ENCODE peak calls at places on chromosomes 13 and 19, in six cellular contexts. Y is left colon, B is T follicular helper cell, T is nephron progenitor cell, P is testis, A is heart right ventricle. C is an unnamed sample.

GRCh38 chr13:33174491-33174890 is 111.1 kb downstream of the STARD13 start:
- DNase-seq in B (no peak), A (no peak), T (no peak), P (no peak), Y (no peak), C (no peak)

GRCh38 chr13:110137677-110138008 is 169.3 kb downstream of the COL4A1 start:
- DNase-seq in Y (peak), B (no peak), T (peak), A (peak), P (peak), C (peak)

GRCh38 chr13:97249797-97250495 is 27.8 kb downstream of the MBNL2 start:
- DNase-seq in Y (no peak), P (no peak), T (no peak), A (no peak), B (no peak), C (no peak)

GRCh38 chr19:28980236-28980868 is 232.6 kb downstream of the UQCRFS1 start:
- DNase-seq in T (no peak), A (no peak), P (no peak), B (no peak), Y (no peak), C (peak)

GRCh38 chr13:44243198-44243852 is 130.3 kb upstream of the SERP2 start:
- DNase-seq in A (peak), T (peak), B (no peak), P (no peak), Y (no peak), C (peak)

GRCh38 chr13:98022210-98022609 is 68.7 kb downstream of the IPO5 start:
- DNase-seq in Y (no peak), P (peak), A (peak), T (no peak), B (no peak), C (peak)

GRCh38 chr13:106349080-106349841 is 186.2 kb downstream of the EFNB2 start:
- DNase-seq in B (no peak), A (peak), T (peak), P (peak), Y (peak), C (peak)

GRCh38 chr13:112723771-112724170 is 33.9 kb downstream of the ATP11A start:
- DNase-seq in Y (no peak), A (no peak), P (no peak), T (no peak), B (no peak), C (no peak)

GRCh38 chr19:12000152-12000981 is 35.1 kb downstream of the ZNF433 start:
- DNase-seq in P (no peak), T (no peak), Y (no peak), B (no peak), A (no peak), C (no peak)

GRCh38 chr13:111204438-111205177 is 89.5 kb downstream of the ARHGEF7 start:
- DNase-seq in B (no peak), P (no peak), Y (no peak), T (peak), A (no peak), C (no peak)

GRCh38 chr13:112818698-112819045 is 128.8 kb downstream of the ATP11A start:
- DNase-seq in A (no peak), T (no peak), P (no peak), B (no peak), Y (no peak), C (no peak)

GRCh38 chr19:40716031-40716654 is 543 bp downstream of the COQ8B start:
- DNase-seq in P (no peak), Y (peak), A (no peak), B (peak), T (no peak), C (no peak)

GRCh38 chr19:14775855-14776254 is 2.5 kb downstream of the ADGRE2 start:
- DNase-seq in P (no peak), T (no peak), B (no peak), Y (no peak), A (no peak), C (no peak)

GRCh38 chr13:23868521-23868920 is 20.7 kb downstream of the MIPEP start:
- DNase-seq in Y (no peak), A (no peak), B (no peak), T (no peak), P (no peak), C (no peak)

GRCh38 chr13:43596924-43597598 is 189.7 kb downstream of the ENOX1 start:
- DNase-seq in Y (no peak), T (no peak), P (no peak), A (no peak), B (no peak), C (no peak)

GRCh38 chr13:44768233-44768632 is 192.1 kb upstream of the TSC22D1 start:
- DNase-seq in T (no peak), B (no peak), P (no peak), A (no peak), Y (no peak), C (no peak)

GRCh38 chr13:77599351-77599750 is 63.8 kb downstream of the SCEL start:
- DNase-seq in B (no peak), Y (no peak), T (no peak), A (no peak), P (no peak), C (no peak)

GRCh38 chr13:29923554-29924481 is 73.4 kb upstream of the UBL3 start:
- DNase-seq in A (peak), T (no peak), P (peak), Y (peak), B (peak), C (peak)

GRCh38 chr13:99320693-99321481 is 13.7 kb upstream of the GPR183 start:
- DNase-seq in B (peak), T (no peak), A (no peak), Y (no peak), P (no peak), C (peak)

GRCh38 chr19:2770055-2771013 is 12.7 kb downstream of the SGTA start:
- DNase-seq in T (no peak), Y (peak), B (no peak), P (peak), A (peak), C (peak)

GRCh38 chr19:58091251-58091995 is 6.6 kb downstream of the ZSCAN18 start:
- DNase-seq in Y (no peak), T (no peak), B (no peak), A (no peak), P (no peak), C (no peak)

GRCh38 chr13:20305587-20305986 is 73.5 kb upstream of the GJB6 start:
- DNase-seq in A (no peak), B (no peak), P (no peak), Y (no peak), T (no peak), C (no peak)

GRCh38 chr19:51368366-51369282 is at the start of gene CLDND2:
- DNase-seq in Y (no peak), B (no peak), P (no peak), A (no peak), T (no peak), C (no peak)

GRCh38 chr19:37077929-37078716 is at the start of gene ZNF420:
- DNase-seq in A (peak), Y (peak), T (peak), B (peak), P (peak), C (peak)

GRCh38 chr13:85313761-85314503 is 485.3 kb downstream of the SLITRK6 start:
- DNase-seq in P (no peak), A (no peak), T (no peak), Y (no peak), B (no peak), C (no peak)

GRCh38 chr19:18364826-18365528 is 21.0 kb upstream of the GDF15 start:
- DNase-seq in A (peak), T (no peak), Y (peak), B (no peak), P (peak), C (peak)

GRCh38 chr19:9917322-9917721 is 19.0 kb downstream of the OLFM2 start:
- DNase-seq in A (peak), Y (no peak), P (peak), T (peak), B (no peak), C (peak)

GRCh38 chr13:108609353-108609752 is 20.1 kb upstream of the MYO16 start:
- DNase-seq in P (peak), A (no peak), B (no peak), Y (no peak), T (no peak), C (peak)

GRCh38 chr13:38566023-38566422 is 120.9 kb upstream of the FREM2 start:
- DNase-seq in P (no peak), T (no peak), Y (no peak), A (no peak), B (no peak), C (no peak)

GRCh38 chr19:48053856-48054255 is 10.0 kb upstream of the CABP5 start:
- DNase-seq in T (no peak), A (no peak), B (no peak), Y (no peak), P (no peak), C (no peak)

GRCh38 chr13:41645313-41645712 is 188.0 kb downstream of the RGCC start:
- DNase-seq in T (no peak), B (no peak), A (no peak), P (peak), Y (no peak), C (no peak)

GRCh38 chr19:18435848-18436631 is 1.9 kb downstream of the ISYNA1 start:
- DNase-seq in T (no peak), P (no peak), Y (no peak), A (no peak), B (no peak), C (no peak)

GRCh38 chr13:73215807-73216206 is 157.0 kb downstream of the KLF5 start:
- DNase-seq in Y (no peak), P (no peak), A (no peak), T (no peak), B (no peak), C (no peak)

GRCh38 chr19:33387351-33388230 is 14.1 kb downstream of the CEBPG start:
- DNase-seq in A (no peak), P (no peak), Y (peak), T (no peak), B (no peak), C (no peak)